ENCODE peak calls at places on chromosome 2, in ten cellular contexts. W is ovary, U is WERI-Rb-1, Q is PC-3, J is cardiac muscle cell, H is suprapubic skin, S is RWPE1, T is adrenal gland, B is uterus, R is right cardiac atrium. F is an unnamed sample.

GRCh38 chr2:232981767-232982360 is 31.2 kb downstream of the NGEF start:
- DNase-seq in U (no peak), T (no peak), W (no peak), H (no peak), J (no peak), R (peak), B (no peak), S (no peak), Q (peak), F (no peak)

GRCh38 chr2:168892327-168892726 is 2.1 kb upstream of the SPC25 start:
- DNase-seq in T (no peak), W (no peak), R (no peak), S (no peak), J (no peak), H (no peak), B (no peak), U (no peak), Q (no peak), F (no peak)

GRCh38 chr2:12852135-12852534 is 135.4 kb downstream of the TRIB2 start:
- DNase-seq in S (no peak), H (no peak), B (no peak), T (no peak), Q (no peak), U (no peak), J (no peak), W (no peak), R (no peak), F (no peak)

GRCh38 chr2:184555352-184555751 is 43.0 kb upstream of the ZNF804A start:
- DNase-seq in W (no peak), Q (peak), J (no peak), S (no peak), R (no peak), B (no peak), H (no peak), T (no peak), U (no peak), F (no peak)

GRCh38 chr2:85953476-85953875 is 64.7 kb upstream of the ST3GAL5 start:
- DNase-seq in W (no peak), T (no peak), R (no peak), S (no peak), H (no peak), J (no peak), U (no peak), Q (no peak), B (no peak), F (no peak)

GRCh38 chr2:108907822-108908716 is 81.0 kb downstream of the EDAR start:
- DNase-seq in U (no peak), R (no peak), S (no peak), Q (no peak), H (no peak), B (no peak), T (no peak), J (no peak), W (no peak), F (no peak)

GRCh38 chr2:27735263-27735904 is 36.1 kb upstream of the MRPL33 start:
- DNase-seq in U (peak), B (peak), J (peak), H (peak), S (peak), T (peak), W (peak), R (peak), Q (no peak), F (peak)

GRCh38 chr2:48007699-48008268 is 101.5 kb upstream of the FBXO11 start:
- DNase-seq in T (no peak), W (no peak), Q (no peak), U (no peak), H (no peak), R (no peak), S (no peak), J (no peak), B (no peak), F (no peak)

GRCh38 chr2:234500394-234501006 is 3.6 kb upstream of the ARL4C start:
- DNase-seq in S (peak), U (peak), T (peak), J (peak), Q (peak), H (no peak), B (peak), W (no peak), R (peak), F (peak)

GRCh38 chr2:55460562-55460961 is 40.9 kb upstream of the CCDC88A start:
- DNase-seq in U (no peak), S (peak), R (no peak), T (no peak), B (no peak), Q (no peak), J (no peak), H (no peak), W (no peak), F (no peak)

GRCh38 chr2:204354442-204354856 is 190.8 kb upstream of the PARD3B start:
- DNase-seq in J (no peak), H (no peak), W (no peak), U (no peak), B (no peak), R (no peak), Q (no peak), T (no peak), S (no peak), F (no peak)

GRCh38 chr2:168416555-168416954 is 39.5 kb upstream of the CERS6 start:
- DNase-seq in S (no peak), B (no peak), H (no peak), U (no peak), T (no peak), W (no peak), J (no peak), R (no peak), Q (no peak), F (no peak)

GRCh38 chr2:73013941-73014340 is 57.6 kb downstream of the SFXN5 start:
- DNase-seq in Q (peak), R (no peak), J (no peak), S (peak), U (no peak), H (no peak), T (no peak), W (no peak), B (no peak), F (no peak)

GRCh38 chr2:174840436-174840835 is 76.2 kb upstream of the CHRNA1 start:
- DNase-seq in T (no peak), H (no peak), U (no peak), J (no peak), B (no peak), Q (no peak), W (no peak), R (no peak), S (no peak), F (no peak)

GRCh38 chr2:30265441-30266015 is 34.2 kb downstream of the LBH start:
- DNase-seq in S (no peak), U (no peak), R (no peak), W (no peak), T (no peak), B (peak), H (no peak), J (no peak), Q (no peak), F (no peak)

GRCh38 chr2:240156026-240156390 is 15.6 kb upstream of the OTOS start:
- DNase-seq in U (no peak), T (no peak), J (no peak), R (no peak), B (no peak), W (no peak), H (no peak), Q (no peak), S (no peak), F (no peak)

GRCh38 chr2:84786601-84787000 is 94.3 kb downstream of the TRABD2A start:
- DNase-seq in S (no peak), J (no peak), T (no peak), U (no peak), R (no peak), B (no peak), Q (no peak), W (no peak), H (no peak), F (no peak)

GRCh38 chr2:156405586-156405985 is 30.6 kb upstream of the GPD2 start:
- DNase-seq in Q (no peak), H (peak), S (no peak), R (peak), B (no peak), U (no peak), W (peak), J (peak), T (no peak), F (peak)

GRCh38 chr2:10186868-10187535 is 64.5 kb downstream of the RRM2 start:
- DNase-seq in U (no peak), J (no peak), B (no peak), W (no peak), S (no peak), T (no peak), R (no peak), Q (no peak), H (no peak), F (no peak)

GRCh38 chr2:133086176-133086575 is 416.2 kb upstream of the LYPD1 start:
- DNase-seq in T (no peak), J (no peak), S (no peak), U (no peak), R (no peak), Q (no peak), B (no peak), H (no peak), W (no peak), F (no peak)

GRCh38 chr2:195533771-195534642 is 123.0 kb upstream of the SLC39A10 start:
- DNase-seq in R (peak), Q (peak), J (peak), T (peak), H (no peak), S (peak), W (no peak), B (no peak), U (no peak), F (peak)

GRCh38 chr2:185787530-185788145 is 49.0 kb downstream of the FSIP2 start:
- DNase-seq in H (no peak), T (no peak), W (no peak), S (peak), Q (peak), J (no peak), U (no peak), R (no peak), B (no peak), F (no peak)

GRCh38 chr2:166373539-166373938 is 2.2 kb downstream of the SCN9A start:
- DNase-seq in W (no peak), U (no peak), T (no peak), B (no peak), S (no peak), Q (no peak), R (no peak), H (no peak), J (no peak), F (no peak)

GRCh38 chr2:166373951-166374350 is 1.8 kb downstream of the SCN9A start:
- DNase-seq in B (no peak), H (no peak), U (no peak), Q (peak), S (peak), W (no peak), R (no peak), J (peak), T (no peak), F (peak)

GRCh38 chr2:166372046-166372445 is 3.7 kb downstream of the SCN9A start:
- DNase-seq in T (no peak), H (no peak), Q (no peak), J (no peak), U (no peak), R (no peak), S (no peak), B (no peak), W (no peak), F (peak)

GRCh38 chr2:166375205-166375735 is 474 bp downstream of the SCN9A start:
- DNase-seq in W (no peak), U (no peak), S (peak), J (no peak), R (no peak), T (no peak), Q (peak), H (no peak), B (no peak), F (peak)

GRCh38 chr2:166373105-166373504 is 2.6 kb downstream of the SCN9A start:
- DNase-seq in R (no peak), B (no peak), U (no peak), S (no peak), H (no peak), W (no peak), T (no peak), J (no peak), Q (no peak), F (no peak)
- H3K27ac ChIP-seq in R (no peak), B (no peak), U (no peak), S (no peak), H (no peak), W (no peak), T (no peak), J (no peak), Q (no peak), F (no peak)

DNA sequence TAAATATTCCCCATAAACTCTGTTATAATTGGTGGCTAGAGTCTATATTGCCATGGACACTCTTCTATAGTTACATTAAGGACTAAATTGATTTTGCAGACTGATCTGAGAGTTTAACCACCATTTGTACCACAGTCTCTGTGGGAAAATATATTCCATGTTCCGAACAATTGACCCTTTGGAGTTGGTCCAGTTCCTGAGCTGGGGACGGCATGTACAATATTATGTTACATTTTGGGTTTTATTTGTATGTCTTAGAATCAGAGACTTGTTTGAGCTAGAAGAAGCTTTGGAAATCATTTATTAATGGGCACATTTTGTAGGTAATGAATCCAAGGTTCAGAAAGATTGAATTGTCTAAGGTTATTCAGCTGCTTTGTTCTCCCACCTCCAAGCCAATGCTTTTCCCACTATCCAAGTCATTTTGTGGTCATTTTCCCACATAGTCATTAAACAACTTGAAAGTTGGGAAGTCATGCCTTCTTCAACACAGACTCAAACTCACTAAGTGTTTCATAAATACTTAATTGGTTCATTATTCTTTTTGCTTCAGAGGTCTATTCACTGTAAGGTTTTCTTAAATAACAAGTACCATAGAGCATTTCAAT is 5.0 kb upstream of the PPP1CB start:
- DNase-seq in S (no peak), T (no peak), W (no peak), H (no peak), U (no peak), R (no peak), Q (no peak), J (no peak), B (no peak), F (no peak)
- H3K27ac ChIP-seq in S (no peak), T (no peak), W (peak), H (peak), U (no peak), R (no peak), Q (no peak), J (no peak), B (peak), F (no peak)

GRCh38 chr2:150939087-150939486 is 322.6 kb downstream of the RBM43 start:
- DNase-seq in U (no peak), W (no peak), R (no peak), H (no peak), B (no peak), J (peak), Q (no peak), S (no peak), T (no peak), F (no peak)
- H3K27ac ChIP-seq in U (no peak), W (no peak), R (no peak), H (no peak), B (no peak), J (no peak), Q (no peak), S (no peak), T (peak), F (no peak)

GRCh38 chr2:229300371-229300770 is 29.3 kb upstream of the PID1 start:
- DNase-seq in S (no peak), R (no peak), W (no peak), B (no peak), H (no peak), T (no peak), U (no peak), Q (no peak), J (no peak), F (no peak)
- H3K27ac ChIP-seq in S (no peak), R (no peak), W (no peak), B (no peak), H (peak), T (no peak), U (no peak), Q (no peak), J (no peak), F (no peak)

GRCh38 chr2:144515425-144515693 is 4.6 kb downstream of the ZEB2 start:
- DNase-seq in T (no peak), U (no peak), H (no peak), W (no peak), B (no peak), J (no peak), R (no peak), Q (no peak), S (no peak), F (no peak)
- H3K27ac ChIP-seq in T (peak), U (no peak), H (peak), W (peak), B (peak), J (peak), R (peak), Q (no peak), S (no peak), F (peak)

GRCh38 chr2:69083126-69083733 is 70.3 kb downstream of the ANTXR1 start:
- DNase-seq in J (no peak), W (no peak), T (peak), H (no peak), B (no peak), Q (peak), S (peak), U (peak), R (no peak), F (peak)
- H3K27ac ChIP-seq in J (no peak), W (peak), T (peak), H (peak), B (peak), Q (peak), S (peak), U (peak), R (peak), F (peak)

GRCh38 chr2:41965886-41966285 is 81.9 kb upstream of the PKDCC start:
- DNase-seq in R (peak), U (no peak), H (peak), S (no peak), Q (no peak), J (no peak), T (no peak), W (peak), B (peak), F (no peak)

GRCh38 chr2:41966431-41966893 is 81.4 kb upstream of the PKDCC start:
- DNase-seq in T (peak), S (peak), J (no peak), R (peak), H (peak), B (peak), U (no peak), Q (peak), W (peak), F (peak)

GRCh38 chr2:41962912-41963652 is 84.7 kb upstream of the PKDCC start:
- DNase-seq in R (no peak), S (no peak), T (no peak), W (peak), H (no peak), J (no peak), B (no peak), U (no peak), Q (no peak), F (no peak)

GRCh38 chr2:41965173-41965875 is 82.5 kb upstream of the PKDCC start:
- DNase-seq in H (no peak), Q (no peak), W (no peak), J (no peak), T (no peak), R (peak), S (no peak), B (no peak), U (no peak), F (no peak)

GRCh38 chr2:41963661-41964525 is 83.9 kb upstream of the PKDCC start:
- DNase-seq in H (no peak), W (peak), Q (peak), T (peak), U (no peak), B (peak), R (peak), S (no peak), J (peak), F (peak)
- H3K27ac ChIP-seq in H (peak), W (peak), Q (no peak), T (peak), U (no peak), B (peak), R (peak), S (no peak), J (peak), F (peak)

GRCh38 chr2:143148757-143149156 is 19.5 kb downstream of the ARHGAP15 start:
- DNase-seq in J (no peak), B (no peak), W (no peak), U (no peak), R (no peak), Q (no peak), T (no peak), H (no peak), S (no peak), F (no peak)

GRCh38 chr2:143151111-143151752 is 22.0 kb downstream of the ARHGAP15 start:
- DNase-seq in S (no peak), R (no peak), U (no peak), H (no peak), B (no peak), J (no peak), Q (no peak), T (no peak), W (no peak), F (no peak)

GRCh38 chr2:143150287-143150686 is 21.1 kb downstream of the ARHGAP15 start:
- DNase-seq in U (no peak), B (no peak), R (no peak), S (no peak), H (no peak), T (no peak), Q (no peak), W (no peak), J (no peak), F (no peak)

GRCh38 chr2:143152652-143153051 is 23.4 kb downstream of the ARHGAP15 start:
- DNase-seq in J (no peak), W (no peak), S (no peak), U (no peak), H (no peak), B (no peak), Q (no peak), R (no peak), T (no peak), F (no peak)

DNA sequence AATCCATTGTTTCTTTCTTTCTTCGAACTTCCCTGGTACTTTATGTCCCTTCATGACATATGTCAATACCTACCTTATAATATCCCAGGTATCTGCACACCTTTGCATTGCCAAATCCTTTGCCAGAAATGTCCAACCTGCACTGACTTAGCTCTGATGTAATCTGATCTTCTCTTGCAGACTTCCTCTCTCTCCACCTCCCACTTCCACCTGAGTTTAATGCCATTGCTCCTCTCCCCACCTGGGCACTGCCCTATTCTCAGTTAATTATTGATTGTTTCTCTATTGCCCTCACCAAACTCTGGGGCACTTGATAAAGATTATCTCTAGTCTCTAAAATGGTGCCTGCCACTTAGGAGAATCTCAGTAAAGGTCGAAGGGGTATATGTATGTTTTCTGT is 23.0 kb downstream of the ARHGAP15 start:
- DNase-seq in Q (no peak), U (no peak), S (no peak), H (no peak), T (no peak), B (no peak), W (no peak), J (no peak), R (no peak), F (no peak)
- H3K27ac ChIP-seq in Q (no peak), U (no peak), S (no peak), H (no peak), T (no peak), B (no peak), W (no peak), J (no peak), R (no peak), F (no peak)

GRCh38 chr2:171410624-171411023 is 23.2 kb downstream of the METTL8 start:
- DNase-seq in T (no peak), U (no peak), W (no peak), Q (no peak), S (no peak), R (no peak), B (no peak), J (no peak), H (no peak), F (no peak)
- H3K27ac ChIP-seq in T (no peak), U (no peak), W (no peak), Q (no peak), S (no peak), R (no peak), B (no peak), J (no peak), H (peak), F (peak)